ENCODE peak calls at places on chromosomes 11 and 22, in eight cellular contexts. Q, T, S, Z, P, N, A and L are unnamed samples.
A peak's percentile ranks its signal among the peaks of the same experiment; 100 is the strongest.

GRCh38 chr11:130318031-130318673 is 3.4 kb upstream of the ZBTB44 start:
- DNase-seq in T (no peak), A (no peak), N (no peak), P (no peak), Q (no peak), S (no peak), Z (no peak), L (no peak)

GRCh38 chr11:45817191-45817590 is 12.2 kb downstream of the SLC35C1 start:
- DNase-seq in P (no peak), S (no peak), A (no peak), N (no peak), Q (no peak), T (no peak), Z (no peak), L (no peak)

GRCh38 chr11:126231725-126232459 is 20.3 kb downstream of the FAM118B start:
- DNase-seq in Z (peak; percentile 34), S (no peak), Q (no peak), T (no peak), A (no peak), N (no peak), P (no peak), L (no peak)

GRCh38 chr11:66326261-66327111 is 9.6 kb upstream of the CD248 start:
- DNase-seq in N (no peak), Z (peak; percentile 29), P (peak; percentile 77), A (peak; percentile 34), T (no peak), Q (no peak), S (peak; percentile 45), L (no peak)

GRCh38 chr22:25447689-25448434 is 116.6 kb upstream of the GRK3 start:
- DNase-seq in A (peak; percentile 85), Q (peak; percentile 89), T (peak; percentile 87), N (peak; percentile 84), Z (peak; percentile 89), S (peak; percentile 81), P (peak; percentile 89), L (peak; percentile 51)

GRCh38 chr11:90208857-90209256 is 14.0 kb downstream of the CHORDC1 start:
- DNase-seq in Z (no peak), A (no peak), S (no peak), N (no peak), T (no peak), P (no peak), Q (no peak), L (no peak)

GRCh38 chr11:117314840-117315239 is 1.2 kb downstream of the BACE1 start:
- DNase-seq in N (no peak), Z (no peak), Q (peak; percentile 28), P (no peak), A (no peak), S (no peak), T (no peak), L (no peak)

GRCh38 chr11:78354741-78355705 is 62.6 kb downstream of the GAB2 start:
- DNase-seq in S (no peak), Q (no peak), P (no peak), N (no peak), A (no peak), Z (no peak), T (no peak), L (no peak)

GRCh38 chr11:27183672-27184457 is 143.2 kb downstream of the BBOX1 start:
- DNase-seq in T (peak; percentile 60), N (peak; percentile 6), A (peak; percentile 70), P (peak; percentile 59), Q (peak; percentile 35), S (peak; percentile 26), Z (peak; percentile 77), L (no peak)

GRCh38 chr11:94895971-94896370 is 77.4 kb downstream of the CWC15 start:
- DNase-seq in N (no peak), T (no peak), A (no peak), Q (no peak), P (no peak), S (no peak), Z (no peak), L (no peak)

GRCh38 chr11:69194396-69194795 is 38.7 kb downstream of the SMIM38 start:
- DNase-seq in Z (no peak), P (no peak), N (no peak), A (no peak), S (no peak), Q (no peak), T (no peak), L (no peak)

GRCh38 chr11:76628408-76628947 is 42.1 kb downstream of the LRRC32 start:
- DNase-seq in P (no peak), S (no peak), Z (no peak), A (no peak), T (no peak), Q (no peak), N (no peak), L (no peak)

GRCh38 chr11:76642341-76642740 is 28.2 kb downstream of the LRRC32 start:
- DNase-seq in T (no peak), A (no peak), Z (no peak), P (no peak), Q (no peak), N (no peak), S (no peak), L (no peak)

GRCh38 chr11:22454461-22454860 is 116.3 kb downstream of the SLC17A6 start:
- DNase-seq in T (no peak), S (no peak), Z (no peak), P (no peak), A (no peak), N (no peak), Q (no peak), L (no peak)

GRCh38 chr11:114190630-114191029 is 105.6 kb upstream of the NNMT start:
- DNase-seq in N (no peak), T (no peak), P (no peak), Q (no peak), Z (no peak), S (no peak), A (no peak), L (no peak)

GRCh38 chr11:114193730-114194674 is 102.2 kb upstream of the NNMT start:
- DNase-seq in N (no peak), S (no peak), Z (no peak), A (peak; percentile 55), P (no peak), T (no peak), Q (no peak), L (no peak)

GRCh38 chr11:114192841-114193389 is 103.3 kb upstream of the NNMT start:
- DNase-seq in S (no peak), P (no peak), Q (no peak), A (no peak), N (no peak), T (no peak), Z (no peak), L (no peak)

GRCh38 chr11:114188851-114189570 is 107.2 kb upstream of the NNMT start:
- DNase-seq in T (no peak), S (no peak), Q (no peak), P (no peak), Z (no peak), N (no peak), A (no peak), L (no peak)

GRCh38 chr11:114191893-114192292 is 104.3 kb upstream of the NNMT start:
- DNase-seq in Z (no peak), T (no peak), A (no peak), Q (no peak), N (no peak), S (no peak), P (no peak), L (no peak)
- H3K36me3 ChIP-seq in Z (peaks cover 2% of the 10 kb centered on the region), T (peaks cover 22% of the 10 kb centered on the region), A (no peaks in the 10 kb centered on the region), Q (peaks cover 59% of the 10 kb centered on the region), N (no peaks in the 10 kb centered on the region), S (no peaks in the 10 kb centered on the region), P (peaks cover 47% of the 10 kb centered on the region), L (peaks cover 61% of the 10 kb centered on the region)

GRCh38 chr22:32674925-32675825 is 126.3 kb upstream of the TIMP3 start:
- DNase-seq in N (no peak), T (no peak), A (no peak), Z (no peak), S (no peak), P (peak; percentile 40), Q (no peak), L (no peak)
- H3K27ac ChIP-seq in N (no peak overlapping the region), T (no peak overlapping the region), A (no peak overlapping the region), Z (no peak overlapping the region), S (no peak overlapping the region), P (no peak overlapping the region), Q (no peak overlapping the region), L (no peak overlapping the region)

GRCh38 chr11:123062892-123063395 is 1.0 kb upstream of the HSPA8 start:
- DNase-seq in Q (no peak), P (no peak), T (no peak), A (no peak), Z (no peak), S (no peak), N (no peak), L (no peak)

GRCh38 chr11:123061403-123062157 is at the start of gene HSPA8:
- DNase-seq in T (peak; percentile 17), A (peak; percentile 76), N (peak; percentile 63), Q (peak; percentile 85), S (peak; percentile 60), Z (peak; percentile 70), P (peak; percentile 68), L (peak; percentile 40)

GRCh38 chr11:123062158-123062891 is 389 bp upstream of the HSPA8 start:
- DNase-seq in N (peak; percentile 100), T (peak; percentile 97), Q (peak; percentile 99), A (peak; percentile 99), P (peak; percentile 99), S (peak; percentile 100), Z (peak; percentile 99), L (peak; percentile 97)

GRCh38 chr11:123057604-123058305 is 4.2 kb downstream of the HSPA8 start:
- DNase-seq in A (no peak), Q (no peak), S (peak; percentile 48), T (no peak), Z (no peak), N (no peak), P (no peak), L (no peak)

GRCh38 chr11:123060265-123061000 is 1.5 kb downstream of the HSPA8 start:
- DNase-seq in N (no peak), P (no peak), T (no peak), Z (peak; percentile 86), Q (no peak), A (no peak), S (no peak), L (no peak)
- H3K36me3 ChIP-seq in N (peaks cover 60% of the 10 kb centered on the region), P (peaks cover 60% of the 10 kb centered on the region), T (peaks cover 42% of the 10 kb centered on the region), Z (peaks cover 32% of the 10 kb centered on the region), Q (peaks cover 57% of the 10 kb centered on the region), A (no peaks in the 10 kb centered on the region), S (peaks cover 58% of the 10 kb centered on the region), L (peaks cover 50% of the 10 kb centered on the region)

DNA sequence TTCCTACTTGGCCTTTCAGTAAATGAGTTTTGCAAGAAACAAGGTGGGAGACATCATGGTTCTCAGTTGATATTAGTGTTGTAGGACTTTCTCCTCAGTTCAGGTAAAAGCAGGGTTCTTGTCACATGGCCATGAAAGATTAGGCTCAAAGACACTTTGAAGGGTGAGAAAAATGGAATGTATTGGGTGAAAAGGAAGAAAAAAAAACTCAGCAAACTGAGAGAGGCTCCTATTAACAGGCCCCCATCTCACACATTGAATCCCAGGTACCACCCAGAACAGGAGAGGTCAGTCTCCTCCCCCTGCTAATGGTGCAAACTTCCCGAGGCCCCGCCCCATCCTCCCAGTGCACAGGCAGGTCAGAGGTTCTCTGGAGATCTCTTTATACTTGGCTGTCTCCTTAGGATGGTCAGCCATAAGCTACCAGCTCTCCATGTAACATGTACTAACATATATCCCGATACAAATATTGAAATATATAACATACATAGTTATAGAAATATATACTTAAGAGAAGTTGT is 62.2 kb downstream of the MICAL2 start:
- DNase-seq in T (no peak), Z (no peak), N (no peak), A (no peak), P (no peak), S (no peak), Q (no peak), L (no peak)
- H3K27ac ChIP-seq in T (no peak overlapping the region), Z (no peak overlapping the region), N (no peak overlapping the region), A (peak overlapping the region; percentile 57), P (no peak overlapping the region), S (no peak overlapping the region), Q (no peak overlapping the region), L (peak overlapping the region; percentile 58)